ENCODE peak calls at places on chromosomes 1 and 21, in five cellular contexts. One of them, this sample, is unnamed.

GRCh38 chr1:153540394-153541361 is at the start of gene S100A5:
- DNase-seq in naive thymus-derived CD8-positive, alpha-beta T cell: peak; percentile 59
- DNase-seq in left colon: no peak
- DNase-seq in stimulated activated CD4-positive, alpha-beta T cell treated with anti-CD3 and anti-CD28 coated beads, Interleukin-2, amount 100 ng/mL, for 24 hours: peak; percentile 52
- DNase-seq in NCI-H1105 treated with DMSO at 0.1 percent for 48 hours: no peak
- DNase-seq in this sample: no peak

GRCh38 chr1:180027949-180028445 is 73.4 kb downstream of the CEP350 start:
- DNase-seq in naive thymus-derived CD8-positive, alpha-beta T cell: no peak
- DNase-seq in NCI-H1105 treated with DMSO at 0.1 percent for 48 hours: no peak
- DNase-seq in left colon: no peak
- DNase-seq in stimulated activated CD4-positive, alpha-beta T cell treated with anti-CD3 and anti-CD28 coated beads, Interleukin-2, amount 100 ng/mL, for 24 hours: no peak
- DNase-seq in this sample: no peak

GRCh38 chr1:235069577-235070563 is 58.8 kb downstream of the TOMM20 start:
- DNase-seq in naive thymus-derived CD8-positive, alpha-beta T cell: no peak
- DNase-seq in NCI-H1105 treated with DMSO at 0.1 percent for 48 hours: peak; percentile 78
- DNase-seq in left colon: peak; percentile 71
- DNase-seq in stimulated activated CD4-positive, alpha-beta T cell treated with anti-CD3 and anti-CD28 coated beads, Interleukin-2, amount 100 ng/mL, for 24 hours: no peak
- DNase-seq in this sample: no peak

GRCh38 chr21:35911412-35912191 is 148.7 kb downstream of the SETD4 start:
- DNase-seq in stimulated activated CD4-positive, alpha-beta T cell treated with anti-CD3 and anti-CD28 coated beads, Interleukin-2, amount 100 ng/mL, for 24 hours: no peak
- DNase-seq in left colon: no peak
- DNase-seq in naive thymus-derived CD8-positive, alpha-beta T cell: no peak
- DNase-seq in NCI-H1105 treated with DMSO at 0.1 percent for 48 hours: no peak
- DNase-seq in this sample: no peak

GRCh38 chr1:10181154-10181553 is 29.2 kb upstream of the KIF1B start:
- DNase-seq in NCI-H1105 treated with DMSO at 0.1 percent for 48 hours: no peak
- DNase-seq in naive thymus-derived CD8-positive, alpha-beta T cell: no peak
- DNase-seq in stimulated activated CD4-positive, alpha-beta T cell treated with anti-CD3 and anti-CD28 coated beads, Interleukin-2, amount 100 ng/mL, for 24 hours: no peak
- DNase-seq in left colon: no peak
- DNase-seq in this sample: no peak

GRCh38 chr1:33045246-33045645 is 8.6 kb upstream of the AK2 start:
- DNase-seq in stimulated activated CD4-positive, alpha-beta T cell treated with anti-CD3 and anti-CD28 coated beads, Interleukin-2, amount 100 ng/mL, for 24 hours: no peak
- DNase-seq in left colon: peak; percentile 67
- DNase-seq in naive thymus-derived CD8-positive, alpha-beta T cell: no peak
- DNase-seq in NCI-H1105 treated with DMSO at 0.1 percent for 48 hours: no peak
- DNase-seq in this sample: no peak

GRCh38 chr1:212607206-212607923 is 1.2 kb upstream of the ATF3 start:
- DNase-seq in stimulated activated CD4-positive, alpha-beta T cell treated with anti-CD3 and anti-CD28 coated beads, Interleukin-2, amount 100 ng/mL, for 24 hours: no peak
- DNase-seq in naive thymus-derived CD8-positive, alpha-beta T cell: no peak
- DNase-seq in NCI-H1105 treated with DMSO at 0.1 percent for 48 hours: peak; percentile 16
- DNase-seq in left colon: peak; percentile 48
- DNase-seq in this sample: no peak

GRCh38 chr1:208183977-208184901 is 59.9 kb downstream of the PLXNA2 start:
- DNase-seq in naive thymus-derived CD8-positive, alpha-beta T cell: no peak
- DNase-seq in stimulated activated CD4-positive, alpha-beta T cell treated with anti-CD3 and anti-CD28 coated beads, Interleukin-2, amount 100 ng/mL, for 24 hours: no peak
- DNase-seq in NCI-H1105 treated with DMSO at 0.1 percent for 48 hours: no peak
- DNase-seq in left colon: peak; percentile 61
- DNase-seq in this sample: no peak

GRCh38 chr1:241012708-241013340 is 344.2 kb downstream of the RGS7 start:
- DNase-seq in left colon: no peak
- DNase-seq in stimulated activated CD4-positive, alpha-beta T cell treated with anti-CD3 and anti-CD28 coated beads, Interleukin-2, amount 100 ng/mL, for 24 hours: no peak
- DNase-seq in naive thymus-derived CD8-positive, alpha-beta T cell: no peak
- DNase-seq in NCI-H1105 treated with DMSO at 0.1 percent for 48 hours: no peak
- DNase-seq in this sample: no peak

GRCh38 chr1:16048573-16049189 is 5.1 kb downstream of the CLCNKB start:
- DNase-seq in NCI-H1105 treated with DMSO at 0.1 percent for 48 hours: peak; percentile 80
- DNase-seq in stimulated activated CD4-positive, alpha-beta T cell treated with anti-CD3 and anti-CD28 coated beads, Interleukin-2, amount 100 ng/mL, for 24 hours: no peak
- DNase-seq in naive thymus-derived CD8-positive, alpha-beta T cell: peak; percentile 33
- DNase-seq in left colon: peak; percentile 60
- DNase-seq in this sample: no peak

GRCh38 chr1:234565132-234565531 is 44.8 kb downstream of the IRF2BP2 start:
- DNase-seq in naive thymus-derived CD8-positive, alpha-beta T cell: no peak
- DNase-seq in left colon: no peak
- DNase-seq in stimulated activated CD4-positive, alpha-beta T cell treated with anti-CD3 and anti-CD28 coated beads, Interleukin-2, amount 100 ng/mL, for 24 hours: no peak
- DNase-seq in NCI-H1105 treated with DMSO at 0.1 percent for 48 hours: no peak
- DNase-seq in this sample: no peak

GRCh38 chr1:186849271-186849671 is 20.5 kb downstream of the PLA2G4A start:
- DNase-seq in NCI-H1105 treated with DMSO at 0.1 percent for 48 hours: no peak
- DNase-seq in left colon: no peak
- DNase-seq in naive thymus-derived CD8-positive, alpha-beta T cell: no peak
- DNase-seq in stimulated activated CD4-positive, alpha-beta T cell treated with anti-CD3 and anti-CD28 coated beads, Interleukin-2, amount 100 ng/mL, for 24 hours: no peak
- DNase-seq in this sample: no peak

GRCh38 chr1:39977202-39977601 is 22.3 kb downstream of the MFSD2A start:
- DNase-seq in naive thymus-derived CD8-positive, alpha-beta T cell: no peak
- DNase-seq in left colon: no peak
- DNase-seq in NCI-H1105 treated with DMSO at 0.1 percent for 48 hours: no peak
- DNase-seq in stimulated activated CD4-positive, alpha-beta T cell treated with anti-CD3 and anti-CD28 coated beads, Interleukin-2, amount 100 ng/mL, for 24 hours: no peak
- DNase-seq in this sample: no peak

GRCh38 chr1:43783671-43784205 is 76.4 kb downstream of the ST3GAL3 start:
- DNase-seq in stimulated activated CD4-positive, alpha-beta T cell treated with anti-CD3 and anti-CD28 coated beads, Interleukin-2, amount 100 ng/mL, for 24 hours: no peak
- DNase-seq in left colon: no peak
- DNase-seq in naive thymus-derived CD8-positive, alpha-beta T cell: no peak
- DNase-seq in NCI-H1105 treated with DMSO at 0.1 percent for 48 hours: no peak
- DNase-seq in this sample: no peak

GRCh38 chr1:225766967-225767413 is 10.6 kb upstream of the SRP9 start:
- DNase-seq in NCI-H1105 treated with DMSO at 0.1 percent for 48 hours: no peak
- DNase-seq in left colon: no peak
- DNase-seq in stimulated activated CD4-positive, alpha-beta T cell treated with anti-CD3 and anti-CD28 coated beads, Interleukin-2, amount 100 ng/mL, for 24 hours: no peak
- DNase-seq in naive thymus-derived CD8-positive, alpha-beta T cell: no peak
- DNase-seq in this sample: peak; percentile 34

GRCh38 chr1:155193275-155193990 is 14.3 kb downstream of the THBS3 start:
- DNase-seq in stimulated activated CD4-positive, alpha-beta T cell treated with anti-CD3 and anti-CD28 coated beads, Interleukin-2, amount 100 ng/mL, for 24 hours: peak; percentile 82
- DNase-seq in NCI-H1105 treated with DMSO at 0.1 percent for 48 hours: peak; percentile 86
- DNase-seq in naive thymus-derived CD8-positive, alpha-beta T cell: peak; percentile 62
- DNase-seq in left colon: peak; percentile 89
- DNase-seq in this sample: peak; percentile 89

GRCh38 chr1:226034482-226034881 is 28.0 kb upstream of the H3-3A start:
- DNase-seq in left colon: peak; percentile 74
- DNase-seq in naive thymus-derived CD8-positive, alpha-beta T cell: no peak
- DNase-seq in NCI-H1105 treated with DMSO at 0.1 percent for 48 hours: no peak
- DNase-seq in stimulated activated CD4-positive, alpha-beta T cell treated with anti-CD3 and anti-CD28 coated beads, Interleukin-2, amount 100 ng/mL, for 24 hours: no peak
- DNase-seq in this sample: no peak

GRCh38 chr1:167227934-167228378 is 7.3 kb downstream of the POU2F1 start:
- DNase-seq in stimulated activated CD4-positive, alpha-beta T cell treated with anti-CD3 and anti-CD28 coated beads, Interleukin-2, amount 100 ng/mL, for 24 hours: no peak
- DNase-seq in naive thymus-derived CD8-positive, alpha-beta T cell: no peak
- DNase-seq in NCI-H1105 treated with DMSO at 0.1 percent for 48 hours: no peak
- DNase-seq in left colon: no peak
- DNase-seq in this sample: no peak

GRCh38 chr1:174451408-174451807 is 3.6 kb downstream of the GPR52 start:
- DNase-seq in naive thymus-derived CD8-positive, alpha-beta T cell: no peak
- DNase-seq in stimulated activated CD4-positive, alpha-beta T cell treated with anti-CD3 and anti-CD28 coated beads, Interleukin-2, amount 100 ng/mL, for 24 hours: no peak
- DNase-seq in NCI-H1105 treated with DMSO at 0.1 percent for 48 hours: no peak
- DNase-seq in left colon: no peak
- DNase-seq in this sample: no peak

GRCh38 chr1:88678405-88678804 is 5.7 kb upstream of the PKN2 start:
- DNase-seq in left colon: peak; percentile 25
- DNase-seq in naive thymus-derived CD8-positive, alpha-beta T cell: no peak
- DNase-seq in NCI-H1105 treated with DMSO at 0.1 percent for 48 hours: no peak
- DNase-seq in stimulated activated CD4-positive, alpha-beta T cell treated with anti-CD3 and anti-CD28 coated beads, Interleukin-2, amount 100 ng/mL, for 24 hours: no peak
- DNase-seq in this sample: no peak

GRCh38 chr1:228975238-228975929 is 240.1 kb downstream of the RHOU start:
- DNase-seq in NCI-H1105 treated with DMSO at 0.1 percent for 48 hours: no peak
- DNase-seq in naive thymus-derived CD8-positive, alpha-beta T cell: no peak
- DNase-seq in stimulated activated CD4-positive, alpha-beta T cell treated with anti-CD3 and anti-CD28 coated beads, Interleukin-2, amount 100 ng/mL, for 24 hours: no peak
- DNase-seq in left colon: no peak
- DNase-seq in this sample: no peak

GRCh38 chr1:186620526-186620925 is 59.7 kb downstream of the PTGS2 start:
- DNase-seq in NCI-H1105 treated with DMSO at 0.1 percent for 48 hours: no peak
- DNase-seq in stimulated activated CD4-positive, alpha-beta T cell treated with anti-CD3 and anti-CD28 coated beads, Interleukin-2, amount 100 ng/mL, for 24 hours: no peak
- DNase-seq in left colon: no peak
- DNase-seq in naive thymus-derived CD8-positive, alpha-beta T cell: no peak
- DNase-seq in this sample: no peak

GRCh38 chr1:207579436-207579799 is 65.5 kb upstream of the CR1L start:
- DNase-seq in left colon: peak; percentile 37
- DNase-seq in naive thymus-derived CD8-positive, alpha-beta T cell: peak; percentile 25
- DNase-seq in NCI-H1105 treated with DMSO at 0.1 percent for 48 hours: peak; percentile 33
- DNase-seq in stimulated activated CD4-positive, alpha-beta T cell treated with anti-CD3 and anti-CD28 coated beads, Interleukin-2, amount 100 ng/mL, for 24 hours: peak; percentile 22
- DNase-seq in this sample: peak; percentile 42

GRCh38 chr1:26225033-26225831 is 8.8 kb upstream of the CEP85 start:
- DNase-seq in naive thymus-derived CD8-positive, alpha-beta T cell: peak; percentile 26
- DNase-seq in NCI-H1105 treated with DMSO at 0.1 percent for 48 hours: no peak
- DNase-seq in stimulated activated CD4-positive, alpha-beta T cell treated with anti-CD3 and anti-CD28 coated beads, Interleukin-2, amount 100 ng/mL, for 24 hours: peak; percentile 56
- DNase-seq in left colon: peak; percentile 86
- DNase-seq in this sample: no peak